ENCODE peak calls at places on chromosomes 1 and 21, in nine cellular contexts. X, I, U, Y, C, V, D, Z and F are unnamed samples.

GRCh38 chr21:32572574-32573420 is 12.5 kb downstream of the TCP10L start:
- DNase-seq in V (no peak), Y (no peak), U (no peak), Z (no peak), D (no peak), I (peak), X (no peak), C (no peak), F (no peak)

GRCh38 chr1:77412069-77412793 is 130.4 kb downstream of the AK5 start:
- DNase-seq in U (no peak), I (peak), C (no peak), D (no peak), V (no peak), Y (no peak), Z (peak), X (peak), F (peak)

GRCh38 chr1:159867322-159868064 is 5.0 kb upstream of the VSIG8 start:
- DNase-seq in I (peak), Y (no peak), V (no peak), D (no peak), C (peak), Z (no peak), X (peak), U (no peak), F (no peak)

GRCh38 chr1:38919075-38919474 is 22.6 kb downstream of the RHBDL2 start:
- DNase-seq in D (no peak), U (no peak), I (peak), V (no peak), Z (no peak), C (no peak), Y (no peak), X (no peak), F (no peak)

GRCh38 chr1:238951809-238952208 is 434.6 kb upstream of the CHRM3 start:
- DNase-seq in V (no peak), Y (no peak), D (peak), I (peak), C (no peak), U (no peak), X (peak), Z (peak), F (no peak)

GRCh38 chr1:87959236-87959635 is 630.6 kb downstream of the LMO4 start:
- DNase-seq in D (no peak), X (no peak), I (no peak), C (no peak), Y (no peak), V (no peak), Z (no peak), U (no peak), F (no peak)

GRCh38 chr1:21530368-21531016 is 21.3 kb downstream of the ALPL start:
- DNase-seq in U (no peak), D (no peak), Z (no peak), Y (no peak), C (peak), V (no peak), I (no peak), X (peak), F (no peak)

GRCh38 chr21:32604484-32604883 is 7.7 kb downstream of the CFAP298 start:
- DNase-seq in D (no peak), Z (no peak), V (no peak), C (no peak), Y (no peak), X (no peak), I (no peak), U (peak), F (no peak)

GRCh38 chr1:84272401-84272800 is 29.1 kb upstream of the SAMD13 start:
- DNase-seq in Z (no peak), I (peak), Y (no peak), U (no peak), X (no peak), V (no peak), C (no peak), D (no peak), F (no peak)

GRCh38 chr1:1085171-1085841 is 11.2 kb upstream of the RNF223 start:
- DNase-seq in U (peak), X (no peak), I (no peak), Z (no peak), V (no peak), D (no peak), C (peak), Y (peak), F (no peak)

GRCh38 chr1:179031284-179031683 is 5.6 kb downstream of the FAM20B start:
- DNase-seq in U (no peak), V (no peak), Y (no peak), C (no peak), Z (no peak), I (no peak), X (no peak), D (no peak), F (no peak)

GRCh38 chr21:17688912-17689874 is 76.5 kb upstream of the BTG3 start:
- DNase-seq in X (no peak), V (peak), Z (peak), I (peak), Y (no peak), U (peak), C (peak), D (no peak), F (peak)

GRCh38 chr1:103953386-103953785 is 203.7 kb downstream of the AMY1C start:
- DNase-seq in V (no peak), D (no peak), U (no peak), Z (no peak), X (no peak), C (no peak), I (no peak), Y (no peak), F (peak)

GRCh38 chr1:46466477-46467182 is 23.0 kb upstream of the DMBX1 start:
- DNase-seq in I (no peak), C (peak), D (no peak), Y (no peak), U (no peak), X (no peak), Z (no peak), V (no peak), F (no peak)

GRCh38 chr1:200558866-200559459 is 61.6 kb downstream of the KIF14 start:
- DNase-seq in X (peak), U (no peak), D (peak), C (no peak), Y (no peak), I (peak), Z (peak), V (no peak), F (peak)

DNA sequence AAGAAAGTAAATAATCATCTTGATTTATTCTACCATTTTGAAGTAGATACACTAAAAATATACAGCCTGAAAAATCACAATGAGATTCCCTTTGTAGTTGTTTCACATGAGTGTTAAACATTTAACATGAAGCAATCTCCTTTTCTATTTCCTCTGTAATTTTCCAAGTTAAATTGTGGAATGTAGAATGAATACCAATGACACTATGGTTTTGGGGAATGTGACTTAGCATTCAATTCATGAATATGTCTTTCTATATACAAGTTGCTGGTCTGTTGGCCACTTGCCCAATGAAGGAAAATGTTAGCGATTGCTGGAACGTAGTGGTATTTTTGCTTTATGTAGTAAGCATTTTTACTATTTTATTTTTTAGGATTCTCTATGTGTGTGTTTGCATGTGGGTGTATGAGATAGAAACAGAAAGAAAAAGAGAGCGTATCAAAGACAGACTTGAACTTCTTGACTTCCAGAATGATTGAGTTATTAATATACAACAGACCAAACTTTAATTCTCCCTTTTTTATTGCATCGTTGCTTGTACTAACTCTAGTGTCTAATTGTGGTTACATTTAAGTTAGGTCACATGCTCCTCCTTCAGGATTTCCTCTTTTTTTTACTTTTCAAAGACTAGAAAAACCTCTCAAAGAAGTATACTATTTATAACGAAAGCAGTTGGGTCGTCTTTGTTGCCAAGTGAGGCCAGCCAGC is 5.9 kb downstream of the TGFB2 start:
- DNase-seq in X (peak), D (no peak), C (no peak), I (no peak), Z (peak), V (no peak), U (no peak), Y (no peak), F (no peak)
- H3K4me3 ChIP-seq in X (peak), D (peak), C (peak), I (no peak), Z (peak), V (peak), U (peak), Y (peak), F (no peak)

GRCh38 chr1:75342799-75343198 is 208.6 kb downstream of the LHX8 start:
- DNase-seq in D (no peak), V (no peak), U (no peak), C (no peak), Z (no peak), Y (no peak), X (no peak), I (no peak), F (no peak)
- H3K4me3 ChIP-seq in D (no peak), V (no peak), U (no peak), C (no peak), Z (no peak), Y (no peak), X (no peak), I (no peak), F (no peak)

DNA sequence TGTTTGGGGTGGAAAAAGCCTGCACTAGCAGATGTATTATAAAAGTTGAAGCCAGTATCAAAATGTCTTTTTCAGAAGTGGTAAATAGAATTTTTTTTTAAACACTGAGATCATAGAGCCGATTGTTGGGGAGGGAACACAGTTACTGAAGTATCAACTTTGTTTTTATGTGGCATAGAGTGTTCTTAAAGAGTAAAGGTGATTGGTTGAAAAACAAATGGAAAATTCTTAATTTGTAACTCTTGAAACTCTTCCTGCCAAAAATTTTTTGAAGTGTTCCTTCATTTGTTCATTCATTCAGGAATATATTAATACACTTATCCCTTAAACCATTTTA is 83.3 kb downstream of the DISP1 start:
- DNase-seq in U (no peak), X (peak), C (no peak), V (no peak), I (no peak), Y (no peak), Z (no peak), D (no peak), F (no peak)
- H3K4me3 ChIP-seq in U (no peak), X (no peak), C (no peak), V (no peak), I (no peak), Y (peak), Z (no peak), D (peak), F (no peak)

GRCh38 chr1:206469411-206469932 is 804 bp upstream of the IKBKE start:
- DNase-seq in Y (no peak), U (peak), D (no peak), X (no peak), C (no peak), V (peak), Z (no peak), I (peak), F (peak)
- H3K4me3 ChIP-seq in Y (peak), U (no peak), D (peak), X (no peak), C (no peak), V (peak), Z (peak), I (no peak), F (peak)

GRCh38 chr1:94819945-94820746 is at the start of gene SLC44A3:
- DNase-seq in I (peak), X (peak), D (no peak), V (no peak), C (peak), Y (no peak), U (peak), Z (peak), F (peak)
- H3K4me3 ChIP-seq in I (peak), X (peak), D (peak), V (peak), C (peak), Y (peak), U (peak), Z (peak), F (no peak)

DNA sequence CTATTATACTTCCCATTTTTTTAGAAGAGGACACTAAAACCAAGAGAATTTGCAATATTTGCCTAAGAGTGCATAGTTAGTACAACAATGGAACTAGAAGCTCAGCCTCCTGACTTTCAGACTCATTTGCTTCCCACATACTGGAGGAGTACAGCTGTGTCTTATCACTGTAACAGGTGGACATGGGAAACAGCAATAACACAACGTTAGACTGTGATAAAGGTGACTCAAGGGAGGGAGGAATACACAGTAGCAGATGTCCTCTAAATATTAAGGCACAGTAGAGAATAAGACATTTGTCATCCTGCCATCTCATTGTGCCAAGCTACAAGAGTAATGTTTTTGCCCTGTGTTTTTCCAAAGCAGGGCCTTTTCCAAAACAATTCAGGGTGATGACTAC is 55.4 kb upstream of the JAK1 start:
- DNase-seq in U (no peak), X (no peak), C (no peak), D (no peak), V (no peak), Z (no peak), Y (no peak), I (peak), F (no peak)
- H3K4me3 ChIP-seq in U (no peak), X (no peak), C (no peak), D (no peak), V (no peak), Z (no peak), Y (no peak), I (no peak), F (no peak)

DNA sequence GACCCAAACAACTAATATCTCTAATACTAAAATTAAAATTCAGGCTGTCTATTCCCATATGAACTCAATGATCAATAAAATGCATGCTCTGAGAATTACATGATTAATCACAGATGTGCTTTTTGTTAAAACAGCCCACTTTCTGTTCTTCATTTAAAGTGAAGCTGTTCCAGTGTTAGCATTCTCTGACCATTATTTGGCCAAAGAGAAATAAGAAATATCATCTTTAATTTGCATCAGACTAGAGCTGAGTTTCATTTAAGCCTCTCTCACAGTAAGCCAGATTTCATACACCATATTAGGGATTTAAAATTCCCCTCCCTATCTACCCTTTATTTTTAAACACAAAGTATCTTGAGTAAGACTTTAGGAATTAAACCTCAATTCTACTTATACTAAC is 261.6 kb downstream of the TPR start:
- DNase-seq in I (no peak), U (no peak), D (no peak), Y (no peak), Z (no peak), C (no peak), X (no peak), V (no peak), F (no peak)
- H3K4me3 ChIP-seq in I (no peak), U (no peak), D (no peak), Y (no peak), Z (no peak), C (no peak), X (no peak), V (no peak), F (no peak)

GRCh38 chr1:248343451-248343850 is 5.1 kb upstream of the OR14C36 start:
- DNase-seq in I (no peak), Y (no peak), V (no peak), U (no peak), X (no peak), Z (no peak), C (no peak), D (no peak), F (no peak)
- H3K4me3 ChIP-seq in I (no peak), Y (no peak), V (no peak), U (no peak), X (no peak), Z (no peak), C (no peak), D (no peak), F (no peak)

GRCh38 chr21:45053561-45053960 is 20.8 kb upstream of the ADARB1 start:
- DNase-seq in Y (no peak), C (no peak), I (no peak), U (no peak), X (no peak), V (no peak), D (no peak), Z (no peak), F (no peak)
- H3K4me3 ChIP-seq in Y (no peak), C (no peak), I (no peak), U (no peak), X (no peak), V (no peak), D (no peak), Z (no peak), F (no peak)

DNA sequence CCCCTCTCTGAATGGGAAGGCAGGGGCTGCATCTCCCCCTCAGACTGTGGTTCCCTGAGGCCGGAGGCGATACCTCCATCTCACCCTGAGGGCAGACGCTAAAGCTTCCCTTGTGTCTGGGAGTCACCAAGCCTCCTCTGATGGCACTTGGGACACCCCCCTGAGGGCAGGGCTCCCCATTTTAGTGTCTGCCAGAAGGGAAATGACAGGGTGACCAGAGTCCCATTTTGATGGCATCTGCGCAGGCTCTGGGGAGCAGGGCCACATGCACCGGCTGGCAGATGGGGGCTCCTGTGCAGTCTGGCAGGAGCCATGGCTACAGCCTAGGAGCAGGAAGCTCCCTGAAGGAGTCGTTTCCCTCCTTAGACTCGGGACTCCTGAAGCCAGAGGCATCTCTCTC is 1.7 kb downstream of the S100A2 start:
- DNase-seq in I (no peak), C (peak), V (no peak), Z (no peak), D (no peak), U (peak), X (no peak), Y (no peak), F (no peak)
- H3K4me3 ChIP-seq in I (no peak), C (peak), V (no peak), Z (no peak), D (peak), U (no peak), X (no peak), Y (no peak), F (no peak)